ENCODE peak calls at places on chromosome 18, in seven cellular contexts. X, O, A, E, W, Y and U are unnamed samples.

GRCh38 chr18:13287372-13287771 is 68.8 kb downstream of the LDLRAD4 start:
- DNase-seq in A (no peak), X (no peak), E (no peak), Y (no peak), O (no peak), W (no peak), U (no peak)

GRCh38 chr18:9082763-9083510 is 19.6 kb upstream of the NDUFV2 start:
- DNase-seq in X (no peak), W (no peak), A (no peak), Y (no peak), O (no peak), E (no peak), U (no peak)

GRCh38 chr18:48161911-48162698 is 231.6 kb upstream of the SMAD2 start:
- DNase-seq in W (no peak), Y (peak; percentile 5), A (no peak), X (no peak), O (peak; percentile 23), E (peak; percentile 48), U (no peak)

GRCh38 chr18:2146092-2146491 is 425.2 kb downstream of the METTL4 start:
- DNase-seq in W (no peak), X (no peak), E (no peak), O (no peak), A (no peak), Y (no peak), U (no peak)

GRCh38 chr18:506264-506663 is 5.8 kb upstream of the COLEC12 start:
- DNase-seq in E (no peak), A (no peak), X (no peak), O (no peak), W (no peak), Y (no peak), U (no peak)

GRCh38 chr18:26436176-26437031 is 111.9 kb downstream of the KCTD1 start:
- DNase-seq in O (peak; percentile 22), A (no peak), W (no peak), E (no peak), Y (peak; percentile 82), X (no peak), U (no peak)

GRCh38 chr18:46364048-46364447 is 259.9 kb downstream of the HAUS1 start:
- DNase-seq in O (no peak), Y (no peak), A (no peak), E (no peak), X (no peak), W (no peak), U (no peak)

GRCh38 chr18:3966985-3967856 is 487.9 kb downstream of the DLGAP1 start:
- DNase-seq in E (no peak), Y (peak; percentile 89), O (no peak), A (no peak), X (no peak), W (no peak), U (peak; percentile 81)

GRCh38 chr18:52748343-52748742 is 408.3 kb downstream of the DCC start:
- DNase-seq in X (no peak), A (no peak), Y (no peak), E (no peak), O (no peak), W (no peak), U (no peak)

GRCh38 chr18:51226068-51226467 is 28.6 kb upstream of the MEX3C start:
- DNase-seq in A (no peak), W (no peak), Y (no peak), O (no peak), E (no peak), X (no peak), U (no peak)

GRCh38 chr18:45638544-45638943 is 23.3 kb downstream of the SLC14A2 start:
- DNase-seq in W (no peak), X (no peak), A (no peak), Y (no peak), E (no peak), O (no peak), U (no peak)

GRCh38 chr18:67551146-67551545 is 34.6 kb upstream of the DSEL start:
- DNase-seq in A (no peak), X (no peak), E (no peak), O (no peak), Y (no peak), W (no peak), U (no peak)

GRCh38 chr18:34592961-34593382 is 117.1 kb upstream of the DTNA start:
- DNase-seq in Y (no peak), A (no peak), O (peak; percentile 68), E (no peak), X (no peak), W (peak; percentile 66), U (peak; percentile 70)

GRCh38 chr18:57083485-57083884 is 63.4 kb upstream of the BOD1L2 start:
- DNase-seq in Y (no peak), A (no peak), E (no peak), W (no peak), O (no peak), X (no peak), U (no peak)

GRCh38 chr18:32427084-32427933 is 43.4 kb downstream of the GAREM1 start:
- DNase-seq in Y (no peak), W (no peak), E (no peak), A (no peak), O (no peak), X (no peak), U (no peak)

GRCh38 chr18:25349926-25350560 is 1.9 kb downstream of the ZNF521 start:
- DNase-seq in A (no peak), E (peak; percentile 34), Y (no peak), X (peak; percentile 75), O (no peak), W (peak; percentile 63), U (peak; percentile 44)

GRCh38 chr18:25349131-25349925 is 2.6 kb downstream of the ZNF521 start:
- DNase-seq in X (peak; percentile 81), A (no peak), W (peak; percentile 60), Y (no peak), E (no peak), O (peak; percentile 6), U (peak; percentile 49)

GRCh38 chr18:25350561-25351201 is 1.3 kb downstream of the ZNF521 start:
- DNase-seq in Y (no peak), W (peak; percentile 60), E (peak; percentile 35), O (peak; percentile 33), A (no peak), X (peak; percentile 78), U (peak; percentile 51)

GRCh38 chr18:25351280-25351772 is 640 bp downstream of the ZNF521 start:
- DNase-seq in E (no peak), W (no peak), Y (no peak), A (no peak), X (no peak), O (no peak), U (no peak)

GRCh38 chr18:25348361-25349130 is 3.4 kb downstream of the ZNF521 start:
- DNase-seq in Y (no peak), O (no peak), E (no peak), X (no peak), A (no peak), W (no peak), U (no peak)
- H3K4me1 ChIP-seq in Y (peaks cover 16% of the 10 kb centered on the region), O (peaks cover 26% of the 10 kb centered on the region), E (no peaks in the 10 kb centered on the region), X (peaks cover 40% of the 10 kb centered on the region), A (peaks cover 13% of the 10 kb centered on the region), W (peaks cover 9% of the 10 kb centered on the region), U (no peaks in the 10 kb centered on the region)

GRCh38 chr18:12278153-12278764 is 24.1 kb downstream of the CIDEA start:
- DNase-seq in E (no peak), A (no peak), X (no peak), O (peak; percentile 35), W (no peak), Y (no peak), U (no peak)

GRCh38 chr18:12281861-12282260 is 26.2 kb upstream of the TUBB6 start:
- DNase-seq in O (no peak), X (no peak), Y (no peak), E (no peak), W (no peak), A (no peak), U (no peak)

GRCh38 chr18:12282436-12283039 is 25.5 kb upstream of the TUBB6 start:
- DNase-seq in Y (peak; percentile 11), O (peak; percentile 66), E (no peak), W (no peak), A (no peak), X (no peak), U (no peak)

GRCh38 chr18:12278765-12279682 is 24.9 kb downstream of the CIDEA start:
- DNase-seq in Y (no peak), W (no peak), A (no peak), O (peak; percentile 93), E (peak; percentile 76), X (no peak), U (peak; percentile 96)

DNA sequence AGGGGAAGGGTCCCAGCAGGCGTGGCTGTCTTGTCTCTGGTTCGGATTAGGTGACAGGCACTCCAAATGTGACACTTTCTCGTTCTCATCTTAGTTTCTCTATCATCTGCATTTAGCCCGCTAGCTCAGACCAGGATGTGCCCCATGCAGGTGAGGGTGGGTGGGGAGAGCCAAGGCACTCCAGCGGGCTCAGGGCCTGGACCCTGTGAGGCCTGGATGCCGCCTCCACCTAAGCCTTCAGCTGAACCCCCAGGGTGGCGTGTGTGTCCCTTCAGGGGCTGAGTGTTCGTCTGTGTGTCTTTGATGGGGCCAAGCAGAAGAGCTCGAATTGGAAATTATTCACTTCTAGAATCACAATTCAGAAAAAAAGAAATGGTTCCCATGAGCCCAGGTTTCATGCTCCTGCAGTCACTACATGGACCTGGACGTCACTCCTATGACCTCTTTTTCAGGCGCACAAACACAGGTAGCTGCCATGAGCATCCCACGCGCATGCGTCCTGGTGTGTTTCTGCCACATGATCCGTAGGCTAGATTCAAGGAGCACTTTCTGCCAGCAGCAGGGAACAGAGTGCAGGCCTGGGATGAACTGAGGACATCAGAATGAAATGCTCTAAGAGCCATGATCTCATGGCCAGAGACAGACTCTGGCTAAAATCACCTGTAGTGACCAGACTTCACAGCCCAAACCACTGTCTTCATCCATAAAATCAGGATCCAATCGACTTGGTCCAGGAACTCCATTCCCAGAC is 25.8 kb downstream of the CIDEA start:
- DNase-seq in A (no peak), W (no peak), X (no peak), E (no peak), Y (no peak), O (no peak), U (no peak)
- H3K4me3 ChIP-seq in A (peak overlapping the region; percentile 41), W (no peak overlapping the region), X (no peak overlapping the region), E (no peak overlapping the region), Y (no peak overlapping the region), O (peak overlapping the region; percentile 39), U (no peak overlapping the region)

DNA sequence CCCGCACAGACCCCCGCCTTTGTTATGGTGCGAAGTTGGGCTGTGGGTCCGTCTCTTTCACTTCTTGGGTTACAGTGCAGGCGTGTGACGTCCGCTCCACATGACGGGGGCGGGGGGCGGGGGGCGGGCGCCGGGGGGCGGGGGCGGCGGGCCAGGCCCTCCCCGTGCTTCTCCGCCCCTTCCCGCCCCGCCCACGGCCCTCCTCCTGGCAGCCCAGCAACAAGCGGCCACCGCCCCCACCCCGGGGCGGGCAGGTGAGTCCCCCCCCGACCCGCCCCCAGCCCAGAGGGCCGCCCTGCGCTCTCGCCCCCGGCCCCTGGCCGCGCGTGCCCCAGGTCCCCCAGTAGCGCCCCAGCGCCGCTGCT is 3.6 kb downstream of the ZNF516 start:
- DNase-seq in X (peak; percentile 94), W (peak; percentile 89), E (peak; percentile 88), O (no peak), Y (peak; percentile 53), A (no peak), U (peak; percentile 90)
- H3K27ac ChIP-seq in X (no peak overlapping the region), W (peak overlapping the region; percentile 64), E (peak overlapping the region; percentile 93), O (no peak overlapping the region), Y (peak overlapping the region; percentile 84), A (peak overlapping the region; percentile 90), U (no peak overlapping the region)

DNA sequence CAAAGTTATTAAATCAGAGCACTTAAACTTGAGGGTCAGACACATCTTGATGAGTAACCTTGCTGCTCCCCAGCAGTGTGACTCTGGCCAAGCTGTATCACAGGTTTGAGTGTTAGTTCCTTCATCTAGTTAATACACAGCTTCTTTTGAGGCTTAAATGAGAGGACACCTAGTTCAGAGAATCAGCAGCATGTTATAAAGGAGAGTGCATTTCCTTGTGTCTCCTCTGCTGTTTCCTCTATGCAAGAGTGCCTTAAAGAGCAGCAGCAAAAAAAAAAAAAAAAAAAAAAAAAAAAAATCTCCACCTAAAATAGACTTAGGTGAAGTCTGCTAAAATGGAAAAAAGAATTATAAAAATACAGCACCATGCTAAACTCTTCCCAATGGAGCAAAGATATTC is 261.9 kb downstream of the TCF4 start:
- DNase-seq in O (no peak), Y (no peak), E (no peak), A (no peak), X (no peak), W (no peak), U (no peak)
- H3K4me1 ChIP-seq in O (peaks cover 26% of the 10 kb centered on the region), Y (no peaks in the 10 kb centered on the region), E (peaks cover 3% of the 10 kb centered on the region), A (peaks cover 11% of the 10 kb centered on the region), X (peaks cover 45% of the 10 kb centered on the region), W (peaks cover 4% of the 10 kb centered on the region), U (no peaks in the 10 kb centered on the region)